ENCODE peak calls at places on chromosomes 11 and 22, in nine cellular contexts. B is endothelial cell of umbilical vein, C is small intestine, J is nephron progenitor cell, O is NCI-H2227 treated with DMSO at 0.1 percent for 48 hours, X is endothelial cell, L is kidney glomerular epithelial cell, I is endodermal cell, Y is HuH-7.5. R is an unnamed sample.

GRCh38 chr11:12599408-12600143 is 74.6 kb upstream of the TEAD1 start:
- DNase-seq in B (peak), C (peak), J (peak), O (peak), X (peak), L (no peak), I (peak), Y (peak), R (no peak)

GRCh38 chr11:88515002-88515401 is 177.5 kb upstream of the CTSC start:
- DNase-seq in B (no peak), C (no peak), J (no peak), O (no peak), X (no peak), L (no peak), I (no peak), Y (no peak), R (no peak)

GRCh38 chr11:12642040-12642439 is 32.2 kb upstream of the TEAD1 start:
- DNase-seq in B (peak), C (no peak), J (no peak), O (no peak), X (no peak), L (no peak), I (no peak), Y (no peak), R (no peak)

GRCh38 chr22:44746061-44746789 is 6.2 kb upstream of the ARHGAP8 start:
- DNase-seq in B (no peak), C (no peak), J (no peak), O (no peak), X (no peak), L (peak), I (no peak), Y (no peak), R (no peak)

GRCh38 chr11:78943841-78944240 is 369.2 kb upstream of the NARS2 start:
- DNase-seq in B (no peak), C (no peak), J (no peak), O (no peak), X (no peak), L (no peak), I (no peak), Y (no peak), R (no peak)

GRCh38 chr22:45629469-45630089 is 42.1 kb upstream of the ATXN10 start:
- DNase-seq in B (no peak), C (no peak), J (peak), O (no peak), X (no peak), L (no peak), I (peak), Y (no peak), R (no peak)

GRCh38 chr11:8698917-8699441 is 16.4 kb downstream of the RPL27A start:
- DNase-seq in B (no peak), C (no peak), J (no peak), O (no peak), X (no peak), L (no peak), I (peak), Y (no peak), R (no peak)

GRCh38 chr22:25718109-25718830 is 23.7 kb upstream of the MYO18B start:
- DNase-seq in B (no peak), C (no peak), J (no peak), O (no peak), X (no peak), L (no peak), I (no peak), Y (no peak), R (no peak)

GRCh38 chr22:33542153-33542552 is 378.1 kb downstream of the LARGE1 start:
- DNase-seq in B (no peak), C (no peak), J (no peak), O (no peak), X (no peak), L (no peak), I (no peak), Y (no peak), R (no peak)

GRCh38 chr22:40310081-40310770 is 36.1 kb upstream of the ADSL start:
- DNase-seq in B (no peak), C (no peak), J (no peak), O (no peak), X (no peak), L (no peak), I (peak), Y (no peak), R (no peak)

GRCh38 chr11:70913715-70914231 is 338.6 kb downstream of the SHANK2 start:
- DNase-seq in B (no peak), C (peak), J (peak), O (peak), X (no peak), L (no peak), I (peak), Y (no peak), R (no peak)

GRCh38 chr22:46203590-46203980 is 46.5 kb downstream of the CDPF1 start:
- DNase-seq in B (no peak), C (peak), J (no peak), O (no peak), X (no peak), L (no peak), I (no peak), Y (no peak), R (no peak)

GRCh38 chr11:66950113-66950535 is 8.1 kb downstream of the PC start:
- DNase-seq in B (peak), C (peak), J (peak), O (no peak), X (no peak), L (peak), I (peak), Y (peak), R (no peak)

GRCh38 chr11:107688322-107688918 is 23.4 kb downstream of the SLN start:
- DNase-seq in B (no peak), C (no peak), J (no peak), O (no peak), X (no peak), L (no peak), I (no peak), Y (no peak), R (no peak)

GRCh38 chr11:72136677-72137255 is 1.2 kb downstream of the FOLR3 start:
- DNase-seq in B (no peak), C (peak), J (no peak), O (no peak), X (no peak), L (no peak), I (no peak), Y (no peak), R (no peak)

GRCh38 chr11:76640540-76640939 is 30.0 kb downstream of the LRRC32 start:
- DNase-seq in B (no peak), C (no peak), J (no peak), O (peak), X (peak), L (no peak), I (peak), Y (no peak), R (no peak)

GRCh38 chr11:12840871-12841516 is 166.8 kb downstream of the TEAD1 start:
- DNase-seq in B (peak), C (no peak), J (no peak), O (peak), X (no peak), L (no peak), I (peak), Y (no peak), R (no peak)

GRCh38 chr11:94046796-94047195 is 25.6 kb downstream of the HEPHL1 start:
- DNase-seq in B (no peak), C (peak), J (no peak), O (no peak), X (no peak), L (no peak), I (no peak), Y (no peak), R (no peak)

GRCh38 chr11:118907051-118907748 is 18.5 kb downstream of the BCL9L start:
- DNase-seq in B (peak), C (peak), J (peak), O (peak), X (peak), L (peak), I (peak), Y (peak), R (peak)

R was measured in T-helper 1 cell.